ENCODE peak calls at places on chromosomes 3 and 15, in eight cellular contexts. D, E, C, L, B, Z, M and Q are unnamed samples.

GRCh38 chr15:75107905-75108838 is 84.8 kb downstream of the PPCDC start:
- DNase-seq in D (peak), E (peak), C (peak), L (no peak), B (no peak), Z (no peak), M (no peak), Q (peak)

GRCh38 chr15:71139264-71139663 is 24.0 kb downstream of the THSD4 start:
- DNase-seq in D (no peak), E (no peak), C (no peak), L (no peak), B (no peak), Z (no peak), M (no peak), Q (no peak)

GRCh38 chr15:35271371-35272043 is 186.4 kb upstream of the NANOGP8 start:
- DNase-seq in D (peak), E (peak), C (no peak), L (no peak), B (no peak), Z (no peak), M (no peak), Q (no peak)

GRCh38 chr3:40779039-40779438 is 254.3 kb downstream of the ZNF621 start:
- DNase-seq in D (no peak), E (no peak), C (no peak), L (no peak), B (peak), Z (no peak), M (no peak), Q (no peak)

GRCh38 chr3:42023380-42023779 is 61.5 kb upstream of the ULK4 start:
- DNase-seq in D (no peak), E (no peak), C (no peak), L (no peak), B (no peak), Z (no peak), M (no peak), Q (no peak)

GRCh38 chr3:108489776-108490175 is 20.6 kb downstream of the MYH15 start:
- DNase-seq in D (no peak), E (peak), C (peak), L (peak), B (peak), Z (no peak), M (no peak), Q (no peak)

GRCh38 chr15:70569718-70570231 is 193.6 kb downstream of the UACA start:
- DNase-seq in D (no peak), E (no peak), C (peak), L (no peak), B (no peak), Z (no peak), M (no peak), Q (no peak)

GRCh38 chr3:119831941-119832371 is 50.1 kb downstream of the NR1I2 start:
- DNase-seq in D (peak), E (peak), C (peak), L (no peak), B (no peak), Z (no peak), M (no peak), Q (no peak)

GRCh38 chr15:77532846-77533245 is 99.9 kb downstream of the LINGO1 start:
- DNase-seq in D (no peak), E (no peak), C (no peak), L (no peak), B (no peak), Z (no peak), M (no peak), Q (no peak)

GRCh38 chr3:182303169-182303568 is 490.1 kb upstream of the ATP11B start:
- DNase-seq in D (no peak), E (no peak), C (no peak), L (no peak), B (no peak), Z (no peak), M (no peak), Q (no peak)

GRCh38 chr15:47460775-47461174 is 256.5 kb upstream of the SEMA6D start:
- DNase-seq in D (no peak), E (no peak), C (no peak), L (no peak), B (no peak), Z (no peak), M (no peak), Q (no peak)

GRCh38 chr3:197833930-197834715 is 43.1 kb downstream of the LRCH3 start:
- DNase-seq in D (no peak), E (no peak), C (no peak), L (no peak), B (no peak), Z (no peak), M (no peak), Q (no peak)

GRCh38 chr3:135752851-135753250 is 212.7 kb upstream of the PPP2R3A start:
- DNase-seq in D (no peak), E (no peak), C (no peak), L (no peak), B (peak), Z (no peak), M (no peak), Q (no peak)

GRCh38 chr15:35702946-35703495 is 157.1 kb upstream of the DPH6 start:
- DNase-seq in D (no peak), E (no peak), C (no peak), L (no peak), B (no peak), Z (no peak), M (no peak), Q (no peak)

GRCh38 chr3:20061331-20061730 is 21.1 kb downstream of the KAT2B start:
- DNase-seq in D (no peak), E (no peak), C (no peak), L (no peak), B (no peak), Z (no peak), M (no peak), Q (no peak)

GRCh38 chr3:79515072-79515471 is 252.7 kb downstream of the ROBO1 start:
- DNase-seq in D (no peak), E (no peak), C (no peak), L (peak), B (no peak), Z (no peak), M (peak), Q (peak)

GRCh38 chr3:82067420-82067819 is 306.0 kb upstream of the GBE1 start:
- DNase-seq in D (no peak), E (no peak), C (no peak), L (no peak), B (no peak), Z (no peak), M (no peak), Q (no peak)

GRCh38 chr3:190533511-190534282 is 19.8 kb downstream of the IL1RAP start:
- DNase-seq in D (peak), E (peak), C (peak), L (peak), B (peak), Z (peak), M (peak), Q (peak)

GRCh38 chr15:48582472-48583235 is 62.9 kb downstream of the FBN1 start:
- DNase-seq in D (no peak), E (peak), C (peak), L (no peak), B (no peak), Z (no peak), M (peak), Q (peak)

GRCh38 chr3:77668398-77668797 is 628.5 kb downstream of the ROBO2 start:
- DNase-seq in D (no peak), E (no peak), C (no peak), L (no peak), B (no peak), Z (no peak), M (no peak), Q (no peak)

GRCh38 chr3:45426161-45426560 is 37.8 kb downstream of the LARS2 start:
- DNase-seq in D (no peak), E (no peak), C (no peak), L (no peak), B (peak), Z (no peak), M (no peak), Q (no peak)

GRCh38 chr3:23494967-23495366 is 291.8 kb downstream of the UBE2E2 start:
- DNase-seq in D (no peak), E (no peak), C (no peak), L (no peak), B (no peak), Z (no peak), M (no peak), Q (no peak)

GRCh38 chr3:165185707-165186327 is 10.4 kb downstream of the SLITRK3 start:
- DNase-seq in D (peak), E (peak), C (peak), L (peak), B (peak), Z (no peak), M (peak), Q (peak)

GRCh38 chr3:71581981-71582611 is 1.4 kb downstream of the FOXP1 start:
- DNase-seq in D (no peak), E (no peak), C (peak), L (peak), B (peak), Z (no peak), M (peak), Q (peak)

GRCh38 chr3:23735575-23736326 is 70.0 kb upstream of the UBE2E1 start:
- DNase-seq in D (no peak), E (no peak), C (no peak), L (no peak), B (no peak), Z (no peak), M (no peak), Q (no peak)

GRCh38 chr15:29143909-29144308 is 125.7 kb downstream of the NSMCE3 start:
- DNase-seq in D (peak), E (peak), C (peak), L (no peak), B (no peak), Z (no peak), M (no peak), Q (peak)